ENCODE peak calls at places on chromosome 2, in ten cellular contexts. V is mucosa of descending colon; X is Calu3; K is stimulated activated CD8-positive, alpha-beta memory T cell treated with anti-CD3 and anti-CD28 coated beads, Interleukin-4, amount 100 ng/mL, for 1 hour; Z is globus pallidus; S is HCEC 1CT; U is heart left ventricle; C is osteocyte; A is GM12864; D is amniotic stem cell. I is an unnamed sample.
A peak's percentile ranks its signal among the peaks of the same experiment; 100 is the strongest.

GRCh38 chr2:12127639-12128038 is 381.2 kb downstream of the LPIN1 start:
- DNase-seq in V (no peak), X (no peak), K (no peak), Z (no peak), S (no peak), U (no peak), C (no peak), A (no peak), D (no peak), I (no peak)

GRCh38 chr2:27021253-27021801 is 11.4 kb upstream of the TMEM214 start:
- DNase-seq in V (peak; percentile 72), X (peak; percentile 52), K (no peak), Z (no peak), S (no peak), U (no peak), C (no peak), A (no peak), D (no peak), I (peak; percentile 21)

GRCh38 chr2:29295843-29296242 is 180.6 kb downstream of the CLIP4 start:
- DNase-seq in V (no peak), X (peak; percentile 21), K (no peak), Z (no peak), S (peak; percentile 21), U (no peak), C (no peak), A (no peak), D (peak; percentile 6), I (peak; percentile 21)

GRCh38 chr2:51350100-51350499 is 318.2 kb upstream of the NRXN1 start:
- DNase-seq in V (no peak), X (no peak), K (no peak), Z (no peak), S (peak; percentile 84), U (no peak), C (no peak), A (no peak), D (peak; percentile 56), I (peak; percentile 21)

GRCh38 chr2:184363213-184363612 is 235.1 kb upstream of the ZNF804A start:
- DNase-seq in V (no peak), X (no peak), K (no peak), Z (no peak), S (peak; percentile 6), U (no peak), C (no peak), A (no peak), D (no peak), I (no peak)

GRCh38 chr2:104929663-104930062 is 75.7 kb downstream of the POU3F3 start:
- DNase-seq in V (no peak), X (no peak), K (no peak), Z (peak; percentile 86), S (no peak), U (no peak), C (no peak), A (no peak), D (no peak), I (no peak)

GRCh38 chr2:196801578-196801977 is 2.1 kb upstream of the GTF3C3 start:
- DNase-seq in V (no peak), X (no peak), K (no peak), Z (no peak), S (no peak), U (no peak), C (no peak), A (no peak), D (no peak), I (no peak)

GRCh38 chr2:239958366-239958765 is 66.8 kb downstream of the NDUFA10 start:
- DNase-seq in V (no peak), X (no peak), K (no peak), Z (no peak), S (no peak), U (no peak), C (no peak), A (no peak), D (no peak), I (no peak)